ENCODE peak calls at places on chromosomes 4 and X, in six cellular contexts. L is coronary artery, C is IMR-90, M is tibial nerve, Y is lung, O is OCI-LY7. V is an unnamed sample.

GRCh38 chr4:154982187-154983047 is 201.3 kb downstream of the RBM46 start:
- DNase-seq in C (peak; percentile 48), L (peak; percentile 79), M (peak; percentile 25), Y (peak; percentile 58), O (peak; percentile 37), V (no peak)

GRCh38 chr4:15587649-15588048 is 67.5 kb downstream of the FBXL5 start:
- DNase-seq in L (no peak), M (no peak), C (no peak), Y (no peak), O (no peak), V (no peak)

GRCh38 chr4:89174784-89175183 is 63.5 kb downstream of the TIGD2 start:
- DNase-seq in M (no peak), Y (no peak), L (no peak), C (no peak), O (no peak), V (no peak)

GRCh38 chr4:182242793-182243192 is 409 bp upstream of the TENM3 start:
- DNase-seq in C (peak; percentile 74), O (no peak), M (no peak), Y (no peak), L (no peak), V (no peak)

GRCh38 chr4:22071749-22072148 is 123.2 kb upstream of the KCNIP4 start:
- DNase-seq in L (no peak), M (no peak), O (no peak), C (no peak), Y (no peak), V (no peak)

GRCh38 chrX:102833136-102833535 is 103.9 kb upstream of the RAB40AL start:
- DNase-seq in C (peak; percentile 41), M (no peak), Y (no peak), L (no peak), O (no peak), V (no peak)

GRCh38 chr4:161466321-161466720 is 697.5 kb downstream of the FSTL5 start:
- DNase-seq in Y (no peak), O (no peak), L (no peak), M (no peak), C (no peak), V (no peak)

GRCh38 chrX:87516716-87517115 is 886 bp upstream of the KLHL4 start:
- DNase-seq in L (no peak), O (no peak), C (peak; percentile 55), M (no peak), Y (no peak), V (no peak)

GRCh38 chr4:8346838-8347605 is 77.5 kb downstream of the HTRA3 start:
- DNase-seq in Y (no peak), M (no peak), C (no peak), L (no peak), O (no peak), V (no peak)

GRCh38 chr4:33425916-33426315 is 2705.7 kb downstream of the PCDH7 start:
- DNase-seq in Y (no peak), O (no peak), L (no peak), M (no peak), C (no peak), V (no peak)

GRCh38 chrX:155094468-155095061 is 23.3 kb downstream of the BRCC3 start:
- DNase-seq in O (peak; percentile 46), C (peak; percentile 21), M (no peak), Y (no peak), L (no peak), V (no peak)

GRCh38 chr4:74400395-74400794 is 35.5 kb downstream of the EREG start:
- DNase-seq in L (no peak), Y (no peak), O (no peak), M (no peak), C (no peak), V (no peak)

GRCh38 chrX:103565752-103566151 is 19.6 kb upstream of the TCEAL4 start:
- DNase-seq in Y (no peak), C (peak; percentile 52), L (no peak), O (no peak), M (no peak), V (no peak)

GRCh38 chr4:15720846-15721245 is 18.0 kb downstream of the BST1 start:
- DNase-seq in C (no peak), Y (no peak), M (no peak), O (no peak), L (no peak), V (no peak)

GRCh38 chr4:170399894-170400293 is 310.1 kb upstream of the AADAT start:
- DNase-seq in L (no peak), Y (no peak), M (no peak), C (no peak), O (no peak), V (no peak)

GRCh38 chr4:5963611-5964010 is 54.6 kb downstream of the C4orf50 start:
- DNase-seq in C (no peak), M (no peak), Y (no peak), L (no peak), O (no peak), V (no peak)

GRCh38 chr4:70687821-70688794 is at the start of gene UTP3:
- DNase-seq in Y (peak; percentile 96), C (peak; percentile 99), O (peak; percentile 96), L (peak; percentile 97), M (peak; percentile 90), V (peak; percentile 98)

GRCh38 chr4:168553714-168554370 is 57.0 kb downstream of the PALLD start:
- DNase-seq in L (no peak), C (no peak), O (no peak), Y (no peak), M (no peak), V (no peak)

GRCh38 chr4:168551211-168551610 is 54.4 kb downstream of the PALLD start:
- DNase-seq in L (no peak), M (no peak), O (no peak), Y (no peak), C (peak; percentile 91), V (no peak)

GRCh38 chr4:168549145-168549544 is 52.3 kb downstream of the PALLD start:
- DNase-seq in L (no peak), O (no peak), C (no peak), M (no peak), Y (no peak), V (no peak)

GRCh38 chr4:168551945-168552695 is 55.3 kb downstream of the PALLD start:
- DNase-seq in Y (no peak), L (no peak), M (no peak), C (no peak), O (no peak), V (no peak)

GRCh38 chr4:168550071-168550766 is 53.4 kb downstream of the PALLD start:
- DNase-seq in C (peak; percentile 31), Y (no peak), O (no peak), M (no peak), L (no peak), V (no peak)
- H3K27ac ChIP-seq in C (peak overlapping the region; percentile 37), Y (no peak overlapping the region), O (no peak overlapping the region), M (no peak overlapping the region), L (no peak overlapping the region), V (no peak overlapping the region)

GRCh38 chrX:42491145-42491907 is 286.6 kb downstream of the PPP1R2C start:
- DNase-seq in L (no peak), O (peak; percentile 61), Y (no peak), C (no peak), M (no peak), V (no peak)

GRCh38 chrX:42499620-42500019 is 278.3 kb downstream of the PPP1R2C start:
- DNase-seq in O (no peak), Y (no peak), M (no peak), C (no peak), L (no peak), V (no peak)

GRCh38 chrX:42495139-42495538 is 282.8 kb downstream of the PPP1R2C start:
- DNase-seq in C (no peak), O (no peak), Y (peak; percentile 38), L (no peak), M (no peak), V (no peak)

GRCh38 chrX:42497356-42497755 is 280.6 kb downstream of the PPP1R2C start:
- DNase-seq in L (no peak), O (no peak), Y (no peak), M (no peak), C (no peak), V (no peak)

DNA sequence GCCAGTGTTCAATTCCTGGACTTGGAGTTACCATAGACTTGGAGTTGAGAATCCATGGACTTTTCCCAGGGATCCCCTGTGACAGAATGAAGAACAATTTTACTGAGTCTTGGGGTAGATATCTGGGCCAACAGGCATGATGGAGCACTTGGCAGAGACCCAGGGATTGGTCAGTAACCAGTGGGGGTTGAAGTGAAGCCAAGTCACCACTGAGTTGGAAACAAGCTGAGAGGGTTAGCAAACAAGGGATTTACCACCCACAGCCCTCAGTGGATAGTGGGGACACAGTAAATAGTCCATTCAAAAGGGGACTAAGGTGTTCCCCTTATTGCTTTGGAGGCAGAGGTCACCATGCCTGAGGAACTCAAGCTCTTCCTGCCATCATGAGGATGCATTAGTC is 281.7 kb downstream of the PPP1R2C start:
- DNase-seq in O (no peak), C (no peak), M (no peak), Y (no peak), L (no peak), V (no peak)
- H3K27ac ChIP-seq in O (no peak overlapping the region), C (no peak overlapping the region), M (no peak overlapping the region), Y (no peak overlapping the region), L (no peak overlapping the region), V (no peak overlapping the region)

GRCh38 chrX:142428916-142429315 is 223.8 kb upstream of the MAGEC2 start:
- DNase-seq in M (no peak), Y (no peak), O (no peak), L (no peak), C (no peak), V (no peak)
- H3K27ac ChIP-seq in M (no peak overlapping the region), Y (no peak overlapping the region), O (no peak overlapping the region), L (no peak overlapping the region), C (no peak overlapping the region), V (no peak overlapping the region)

GRCh38 chr4:153521467-153521866 is 55.3 kb downstream of the TMEM131L start:
- DNase-seq in M (no peak), C (no peak), Y (no peak), L (no peak), O (peak; percentile 68), V (no peak)

GRCh38 chr4:153523171-153523757 is 57.1 kb downstream of the TMEM131L start:
- DNase-seq in C (no peak), L (no peak), Y (no peak), M (no peak), O (peak; percentile 34), V (no peak)

GRCh38 chr4:153522800-153523089 is 56.6 kb downstream of the TMEM131L start:
- DNase-seq in C (no peak), O (peak; percentile 27), Y (no peak), L (no peak), M (no peak), V (no peak)

GRCh38 chr4:153520871-153521329 is 54.7 kb downstream of the TMEM131L start:
- DNase-seq in O (no peak), M (no peak), L (no peak), Y (no peak), C (no peak), V (no peak)

DNA sequence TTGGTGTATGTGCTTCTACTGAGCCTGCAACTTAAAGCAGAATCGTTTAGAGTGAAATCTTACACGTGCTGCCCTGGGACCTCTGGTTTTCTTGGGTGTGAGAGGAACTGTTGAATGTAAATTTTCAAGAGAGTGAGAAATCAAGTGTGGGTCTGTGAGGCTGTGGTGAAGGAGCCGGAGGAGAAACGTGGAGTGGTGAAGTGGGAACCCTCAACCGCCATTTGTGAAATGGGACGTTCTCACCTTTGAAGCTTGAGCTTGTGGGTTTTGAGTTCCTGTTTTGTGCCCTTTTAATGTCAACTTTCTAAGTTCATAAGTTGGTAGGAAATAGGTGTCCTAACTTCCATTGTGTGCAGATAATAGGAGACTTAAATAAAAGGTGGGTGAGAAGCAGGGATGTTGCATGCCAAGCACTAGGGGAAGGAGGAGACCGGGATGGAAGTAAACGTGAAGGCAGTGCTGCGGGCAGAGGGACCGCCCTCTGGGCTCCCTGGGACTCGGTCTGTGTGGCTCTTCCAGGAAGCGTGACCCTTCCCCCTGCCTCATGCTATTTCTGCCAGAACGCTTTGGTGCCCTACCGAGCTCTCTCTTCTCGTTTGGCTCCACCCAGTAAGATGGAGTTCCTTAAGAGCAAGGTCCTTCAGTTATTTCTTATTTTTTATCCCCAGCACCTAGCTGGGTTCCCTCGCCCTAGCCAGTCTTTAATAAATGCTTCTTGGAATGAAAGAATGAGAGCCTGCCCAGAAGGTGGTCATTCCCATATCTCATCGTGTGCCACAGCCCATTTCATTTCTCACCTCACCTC is 56.0 kb downstream of the TMEM131L start:
- DNase-seq in O (peak; percentile 25), Y (no peak), M (no peak), L (no peak), C (no peak), V (no peak)
- H3K27ac ChIP-seq in O (peak overlapping the region; percentile 62), Y (peak overlapping the region; percentile 54), M (no peak overlapping the region), L (peak overlapping the region; percentile 57), C (no peak overlapping the region), V (no peak overlapping the region)